ENCODE peak calls at places on chromosome 9, in ten cellular contexts. T is mammary epithelial cell, V is ovary, O is hepatocyte, L is esophagus squamous epithelium, J is DND-41, I is AG04450, Y is neural progenitor cell, U is neural crest cell, M is fibroblast of the aortic adventitia. B is an unnamed sample.

GRCh38 chr9:127555830-127556820 is 56.0 kb upstream of the STXBP1 start:
- DNase-seq in Y (no peak), U (no peak), J (peak), T (peak), O (peak), I (peak), M (peak), V (peak), L (no peak), B (peak)

GRCh38 chr9:135073741-135074305 is 13.6 kb upstream of the OLFM1 start:
- DNase-seq in M (no peak), L (no peak), I (no peak), Y (no peak), T (no peak), V (no peak), J (no peak), O (no peak), U (no peak), B (no peak)

GRCh38 chr9:127214421-127215265 is 49.9 kb upstream of the GARNL3 start:
- DNase-seq in I (peak), V (peak), L (no peak), M (peak), Y (peak), T (peak), U (peak), J (peak), O (peak), B (no peak)

GRCh38 chr9:103089357-103089756 is 94.2 kb downstream of the CYLC2 start:
- DNase-seq in T (no peak), Y (no peak), J (no peak), V (no peak), L (no peak), U (no peak), I (no peak), O (no peak), M (no peak), B (no peak)

GRCh38 chr9:131837316-131837715 is 97.4 kb upstream of the RAPGEF1 start:
- DNase-seq in Y (peak), O (peak), J (no peak), T (no peak), V (no peak), U (no peak), L (no peak), I (no peak), M (no peak), B (no peak)

GRCh38 chr9:80305136-80305535 is 733.4 kb downstream of the TLE4 start:
- DNase-seq in L (no peak), T (no peak), J (no peak), Y (no peak), V (no peak), O (no peak), U (no peak), M (no peak), I (no peak), B (no peak)

GRCh38 chr9:35407846-35408245 is 82.1 kb upstream of the RUSC2 start:
- DNase-seq in U (no peak), L (no peak), M (no peak), Y (no peak), I (no peak), T (no peak), O (no peak), V (no peak), J (no peak), B (no peak)

GRCh38 chr9:36985769-36986547 is 48.1 kb downstream of the PAX5 start:
- DNase-seq in J (no peak), I (no peak), L (no peak), U (peak), Y (peak), T (no peak), M (no peak), O (no peak), V (no peak), B (no peak)

GRCh38 chr9:96218821-96219614 is 83.0 kb downstream of the HSD17B3 start:
- DNase-seq in Y (no peak), O (no peak), T (no peak), M (no peak), J (no peak), U (no peak), I (no peak), L (no peak), V (peak), B (no peak)

GRCh38 chr9:70120834-70121510 is 77.3 kb downstream of the MAMDC2 start:
- DNase-seq in J (no peak), I (peak), Y (peak), U (no peak), O (peak), L (no peak), V (peak), M (peak), T (peak), B (peak)

GRCh38 chr9:128860937-128861336 is 20.8 kb downstream of the KYAT1 start:
- DNase-seq in Y (peak), L (no peak), O (no peak), M (no peak), T (no peak), V (no peak), J (no peak), U (no peak), I (no peak), B (no peak)

GRCh38 chr9:104802906-104803305 is 39.0 kb downstream of the NIPSNAP3B start:
- DNase-seq in V (no peak), T (no peak), J (no peak), O (no peak), U (no peak), M (no peak), Y (no peak), I (no peak), L (no peak), B (no peak)

GRCh38 chr9:104810421-104811339 is 46.8 kb downstream of the NIPSNAP3B start:
- DNase-seq in T (peak), I (no peak), L (no peak), V (no peak), O (no peak), M (peak), J (no peak), U (no peak), Y (no peak), B (peak)

GRCh38 chr9:104805441-104805840 is 41.5 kb downstream of the NIPSNAP3B start:
- DNase-seq in V (no peak), T (peak), I (no peak), M (no peak), L (no peak), O (no peak), J (no peak), U (no peak), Y (no peak), B (no peak)

DNA sequence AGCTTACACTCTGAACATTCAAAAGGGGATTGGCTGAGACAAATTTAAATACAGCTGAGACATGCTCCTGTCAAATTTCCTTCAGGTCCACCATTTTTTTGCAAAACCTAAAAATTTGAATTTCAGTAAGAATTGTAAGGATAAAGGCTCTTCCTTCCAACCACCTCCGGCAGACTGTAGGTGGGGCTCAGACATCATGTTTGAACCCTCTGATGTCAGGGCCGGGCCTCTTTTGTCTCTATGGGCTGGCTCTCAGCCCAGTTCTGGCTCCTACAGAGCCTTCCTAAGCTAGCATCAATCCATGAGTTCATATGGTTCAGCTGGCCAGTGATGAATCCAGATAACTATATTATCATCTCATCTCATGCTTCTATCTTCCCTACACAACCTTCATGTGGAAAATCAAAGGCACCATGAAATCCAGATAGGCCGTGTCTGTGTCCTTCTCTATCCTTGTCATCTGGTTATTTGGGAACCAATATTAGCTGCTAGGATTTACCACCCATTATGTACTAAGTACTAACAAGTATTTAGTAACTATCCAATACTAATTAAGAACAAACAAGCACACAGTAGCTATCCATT is 44.2 kb downstream of the NIPSNAP3B start:
- DNase-seq in T (peak), I (no peak), O (peak), M (peak), J (no peak), Y (peak), U (no peak), V (peak), L (no peak), B (no peak)
- TF ChIP-seq CTCF in T (peak), I (peak), O (peak), M (peak), J (peak), Y (peak), U (peak), V (no peak), L (no peak), B (peak)

DNA sequence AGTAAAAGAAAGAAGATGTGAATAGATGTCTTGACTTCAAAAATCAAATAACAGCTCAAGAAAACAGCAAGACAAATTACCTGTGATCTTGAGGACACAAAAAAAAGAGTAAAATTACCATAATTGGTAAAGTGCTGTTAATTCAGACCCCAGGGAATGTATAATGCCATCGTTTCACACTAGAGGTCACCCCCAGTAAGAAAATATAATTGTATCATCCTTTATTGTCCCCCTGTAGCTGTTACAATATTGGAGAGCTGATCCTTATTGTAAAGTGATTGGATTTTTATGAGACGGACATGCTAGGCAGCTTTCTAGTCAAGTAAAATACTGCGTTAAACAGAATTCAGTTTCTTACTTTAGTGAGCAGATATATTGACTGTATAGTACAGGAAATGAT is 377.0 kb downstream of the TLE1 start:
- DNase-seq in Y (no peak), V (no peak), U (no peak), M (peak), T (no peak), O (no peak), L (no peak), I (no peak), J (no peak), B (no peak)
- TF ChIP-seq CTCF in Y (no peak), V (no peak), U (no peak), M (peak), T (peak), O (no peak), L (no peak), I (no peak), J (peak), B (no peak)

GRCh38 chr9:136501686-136502085 is 18.8 kb upstream of the SEC16A start:
- DNase-seq in I (no peak), J (no peak), M (no peak), L (no peak), Y (no peak), V (no peak), T (no peak), U (no peak), O (no peak), B (no peak)

GRCh38 chr9:136504512-136505348 is 21.9 kb upstream of the SEC16A start:
- DNase-seq in V (no peak), M (no peak), Y (no peak), L (no peak), J (no peak), U (no peak), O (no peak), I (no peak), T (no peak), B (no peak)

GRCh38 chr9:136505406-136506403 is 22.9 kb upstream of the SEC16A start:
- DNase-seq in V (no peak), M (no peak), O (no peak), J (no peak), U (no peak), I (no peak), Y (no peak), L (no peak), T (no peak), B (no peak)

GRCh38 chr9:136502196-136502595 is 19.4 kb upstream of the SEC16A start:
- DNase-seq in Y (no peak), L (no peak), I (no peak), U (no peak), O (no peak), M (no peak), T (no peak), J (no peak), V (no peak), B (no peak)

DNA sequence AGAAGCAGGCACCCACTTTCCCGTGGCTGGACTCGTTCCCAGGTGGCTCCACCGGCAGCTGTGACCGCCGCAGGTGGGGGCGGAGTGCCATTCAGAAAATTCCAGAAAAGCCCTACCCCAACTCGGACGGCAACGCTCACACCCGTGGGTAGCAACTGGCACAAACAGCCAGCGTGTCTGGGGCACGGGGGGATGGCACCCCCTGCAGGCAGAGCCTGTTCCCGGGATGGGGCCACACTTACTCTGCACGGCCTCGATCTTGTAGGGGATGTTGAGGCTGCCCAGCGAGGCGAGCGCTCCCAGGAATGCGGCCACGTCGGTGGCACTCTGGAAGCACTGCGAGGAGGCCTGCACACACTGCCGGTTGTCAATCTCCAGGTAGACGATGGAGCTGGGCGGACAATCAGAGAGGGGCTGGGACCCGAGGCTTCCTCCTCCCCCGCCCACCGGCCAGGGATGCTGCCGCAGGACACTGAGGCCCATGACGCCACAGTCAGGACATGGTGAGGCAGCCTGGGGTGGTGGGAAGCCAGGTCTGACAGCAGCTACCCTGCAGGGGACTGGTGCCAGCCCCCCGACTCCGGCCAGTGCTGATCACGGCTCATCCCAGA is 20.2 kb upstream of the SEC16A start:
- DNase-seq in U (no peak), T (no peak), L (no peak), O (no peak), J (no peak), I (no peak), V (no peak), Y (no peak), M (no peak), B (no peak)
- TF ChIP-seq CTCF in U (no peak), T (peak), L (no peak), O (no peak), J (peak), I (no peak), V (no peak), Y (no peak), M (no peak), B (no peak)

GRCh38 chr9:100430286-100430940 is 3.5 kb downstream of the MSANTD3 start:
- DNase-seq in J (no peak), U (no peak), T (no peak), O (no peak), M (no peak), I (no peak), Y (no peak), L (no peak), V (no peak), B (no peak)

GRCh38 chr9:100427366-100428263 is 672 bp downstream of the MSANTD3 start:
- DNase-seq in V (peak), O (peak), Y (peak), T (peak), L (no peak), I (no peak), M (peak), J (peak), U (no peak), B (no peak)

GRCh38 chr9:100426194-100426531 is 780 bp upstream of the MSANTD3 start:
- DNase-seq in L (no peak), Y (no peak), I (no peak), U (no peak), V (no peak), T (no peak), M (peak), O (no peak), J (no peak), B (no peak)

GRCh38 chr9:100426532-100427365 is at the start of gene MSANTD3:
- DNase-seq in U (peak), Y (peak), T (peak), L (no peak), I (no peak), M (peak), O (peak), J (peak), V (peak), B (no peak)

GRCh38 chr9:100428871-100429654 is 2.1 kb downstream of the MSANTD3 start:
- DNase-seq in I (peak), J (no peak), O (peak), U (no peak), L (no peak), Y (no peak), M (peak), V (no peak), T (peak), B (peak)
- TF ChIP-seq CTCF in I (no peak), J (no peak), O (no peak), U (no peak), L (no peak), Y (no peak), M (no peak), V (no peak), T (no peak), B (no peak)

DNA sequence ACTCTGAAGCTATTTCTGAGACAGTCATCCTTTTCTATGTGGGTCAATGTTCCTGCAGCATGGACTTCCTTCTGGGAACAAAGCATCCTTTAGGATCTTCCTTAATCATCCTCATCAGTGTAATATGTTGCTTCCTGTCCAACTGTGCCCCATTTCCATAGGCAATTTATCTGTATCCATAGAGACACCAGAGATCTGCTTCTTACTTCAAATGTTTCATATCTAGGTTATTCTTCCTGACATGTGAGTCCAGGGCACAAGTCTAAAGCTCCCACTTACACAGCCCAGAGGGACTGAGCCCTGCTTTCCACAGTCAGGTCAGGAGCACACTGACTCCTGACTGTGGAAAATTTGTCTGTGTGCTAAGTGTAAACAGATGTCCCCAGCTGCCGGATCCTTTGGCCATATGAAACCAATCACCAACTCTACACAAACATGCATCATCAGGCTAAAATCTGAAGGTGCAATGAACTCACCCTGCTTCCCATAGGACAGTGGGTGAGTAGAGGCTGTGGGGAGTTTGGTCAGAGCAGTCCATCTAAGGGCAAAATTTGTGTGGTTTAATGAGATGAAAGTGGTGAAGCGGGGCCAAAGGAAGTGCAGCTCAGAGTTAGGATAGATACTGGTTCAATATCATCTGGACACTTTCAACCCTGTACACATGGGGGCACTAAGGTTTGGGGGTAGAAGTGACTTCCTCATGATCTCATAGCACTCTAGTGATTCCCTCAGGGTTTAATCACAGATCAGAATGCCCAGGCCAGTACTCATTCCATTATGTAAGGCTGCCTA is 85.2 kb upstream of the TNC start:
- DNase-seq in V (no peak), L (no peak), M (peak), Y (no peak), J (no peak), O (peak), I (peak), T (peak), U (no peak), B (no peak)
- TF ChIP-seq CTCF in V (no peak), L (no peak), M (no peak), Y (no peak), J (no peak), O (peak), I (no peak), T (no peak), U (no peak), B (no peak)

DNA sequence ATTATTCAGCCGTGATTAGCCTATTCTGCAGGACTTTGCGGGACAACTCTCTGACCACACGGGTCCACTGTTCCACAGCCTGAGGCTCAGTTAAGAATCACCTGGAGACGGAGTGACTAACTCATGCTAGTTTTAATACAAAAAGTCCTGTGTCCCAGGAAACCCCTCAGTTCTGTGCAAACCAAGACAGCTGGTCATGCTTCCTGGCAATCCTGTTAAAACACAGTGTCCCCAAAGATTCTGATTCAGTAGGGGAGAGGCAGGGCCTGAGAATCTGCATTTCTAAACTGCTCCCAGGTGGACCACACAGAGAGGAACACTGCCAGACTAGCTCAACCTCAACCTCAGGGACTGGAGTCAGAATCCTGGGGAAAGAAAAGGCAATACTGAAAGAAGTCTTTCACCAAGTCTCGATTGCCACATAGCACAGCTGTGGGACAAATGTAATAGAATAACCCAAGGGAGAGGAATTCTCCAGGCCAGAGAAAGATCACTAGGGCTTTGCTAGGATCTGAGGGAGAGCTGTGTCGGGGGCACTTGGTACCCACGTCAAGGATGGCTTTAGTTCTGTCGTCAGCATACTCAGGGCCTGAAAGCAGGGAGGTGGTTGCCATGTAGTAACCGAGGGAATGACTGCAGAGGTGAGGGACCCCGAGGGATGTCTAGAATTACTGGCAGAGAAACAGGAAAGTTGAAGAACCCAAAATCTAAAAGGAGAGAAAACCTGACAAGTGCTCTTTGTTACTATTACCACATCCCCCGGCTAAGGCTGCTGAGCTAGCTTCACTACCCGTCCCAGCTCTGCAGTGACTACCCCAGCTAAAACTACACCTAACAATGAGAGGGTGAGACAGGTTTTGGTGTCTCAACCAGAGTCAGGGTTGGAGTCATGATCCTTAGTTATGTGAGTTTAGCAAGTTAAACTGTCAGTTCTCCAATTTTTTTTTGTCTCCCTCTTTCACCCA is 8.6 kb downstream of the SUSD1 start:
- DNase-seq in L (no peak), Y (peak), J (no peak), U (no peak), V (no peak), I (no peak), T (peak), M (peak), O (peak), B (peak)
- TF ChIP-seq CTCF in L (no peak), Y (no peak), J (no peak), U (no peak), V (no peak), I (no peak), T (peak), M (no peak), O (peak), B (peak)

GRCh38 chr9:83204047-83204446 is 141.1 kb upstream of the RASEF start:
- DNase-seq in O (no peak), J (no peak), U (no peak), I (no peak), Y (no peak), L (no peak), T (no peak), V (no peak), M (no peak), B (no peak)
- TF ChIP-seq CTCF in O (peak), J (no peak), U (no peak), I (no peak), Y (peak), L (no peak), T (peak), V (no peak), M (peak), B (no peak)

DNA sequence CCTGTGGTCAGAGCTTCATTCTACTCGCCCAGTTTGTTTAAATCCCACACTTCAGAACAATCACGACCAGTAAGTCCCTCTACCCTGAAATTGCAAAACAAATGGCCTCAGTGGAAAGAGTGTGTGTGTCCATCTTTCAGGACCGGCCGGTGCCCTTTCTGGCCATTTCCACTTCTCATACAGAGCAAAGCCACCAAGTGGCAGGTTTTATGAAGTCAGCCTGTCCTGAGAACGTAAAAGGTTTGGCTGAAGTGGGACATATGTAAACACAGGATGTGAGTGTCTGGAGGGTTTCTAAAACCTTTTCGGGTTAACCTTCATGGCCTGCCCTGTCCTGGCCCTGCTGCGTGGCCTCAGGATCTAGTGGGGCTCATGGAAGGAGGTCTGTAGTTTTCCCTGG is 24.7 kb downstream of the NXNL2 start:
- DNase-seq in M (peak), I (no peak), L (no peak), Y (no peak), T (no peak), J (no peak), U (no peak), V (no peak), O (no peak), B (no peak)
- TF ChIP-seq CTCF in M (peak), I (peak), L (no peak), Y (no peak), T (no peak), J (no peak), U (no peak), V (no peak), O (peak), B (no peak)